ENCODE peak calls at places on chromosome 9, in eight cellular contexts. E is sciatic nerve; J is K562; V is neural progenitor cell; O is natural killer cell treated with Interleukin-12 subunit alpha and Interleukin-12 subunit beta and Interleukin-15 and Interleukin-18, amount 100 ng/mL, for 72 hours; T is T-cell; R is NCI-H2107; Y is stimulated activated naive B cell treated with anti-CD40 and anti-IgM and Interleukin-4, amounts not matched to agents 10 μg/mL and 1 μg/mL and 100 μg/mL, for 72 hours. N is an unnamed sample.

GRCh38 chr9:75378036-75378435 is 289.7 kb downstream of the OSTF1 start:
- DNase-seq in E (peak; percentile 70), J (no peak), V (no peak), O (no peak), T (no peak), R (no peak), Y (no peak), N (peak; percentile 54)

GRCh38 chr9:24939099-24939850 is 393.6 kb upstream of the IZUMO3 start:
- DNase-seq in E (no peak), J (no peak), V (no peak), O (no peak), T (no peak), R (no peak), Y (no peak), N (no peak)

GRCh38 chr9:21077842-21078241 is at the start of gene IFNB1:
- DNase-seq in E (no peak), J (no peak), V (no peak), O (no peak), T (no peak), R (no peak), Y (no peak), N (no peak)

GRCh38 chr9:109913461-109913810 is 133.4 kb downstream of the PALM2AKAP2 start:
- DNase-seq in E (no peak), J (no peak), V (no peak), O (no peak), T (no peak), R (no peak), Y (no peak), N (no peak)

GRCh38 chr9:16728128-16728505 is 142.4 kb downstream of the BNC2 start:
- DNase-seq in E (no peak), J (no peak), V (no peak), O (no peak), T (no peak), R (no peak), Y (no peak), N (no peak)

GRCh38 chr9:113705938-113706519 is 170.1 kb upstream of the ZNF618 start:
- DNase-seq in E (peak; percentile 15), J (no peak), V (no peak), O (no peak), T (no peak), R (no peak), Y (no peak), N (no peak)

GRCh38 chr9:129273136-129273895 is 95.3 kb upstream of the IER5L start:
- DNase-seq in E (peak; percentile 42), J (no peak), V (no peak), O (no peak), T (no peak), R (no peak), Y (no peak), N (peak; percentile 7)

GRCh38 chr9:107827884-107828283 is 338.3 kb upstream of the KLF4 start:
- DNase-seq in E (no peak), J (no peak), V (no peak), O (no peak), T (no peak), R (no peak), Y (no peak), N (no peak)

GRCh38 chr9:123487944-123488343 is 131.9 kb downstream of the CRB2 start:
- DNase-seq in E (no peak), J (no peak), V (peak; percentile 72), O (peak; percentile 38), T (no peak), R (no peak), Y (no peak), N (no peak)

GRCh38 chr9:137390553-137391410 is 32.2 kb downstream of the EXD3 start:
- DNase-seq in E (peak; percentile 58), J (no peak), V (no peak), O (no peak), T (no peak), R (no peak), Y (no peak), N (no peak)

GRCh38 chr9:16526380-16526779 is 344.1 kb downstream of the BNC2 start:
- DNase-seq in E (no peak), J (no peak), V (no peak), O (no peak), T (no peak), R (no peak), Y (no peak), N (no peak)

GRCh38 chr9:84711936-84712335 is 42.4 kb downstream of the NTRK2 start:
- DNase-seq in E (peak; percentile 83), J (no peak), V (no peak), O (no peak), T (no peak), R (no peak), Y (no peak), N (no peak)

GRCh38 chr9:76699966-76700365 is 64.3 kb upstream of the PCA3 start:
- DNase-seq in E (no peak), J (no peak), V (no peak), O (no peak), T (no peak), R (no peak), Y (no peak), N (no peak)

GRCh38 chr9:72856985-72857631 is 95.7 kb downstream of the ALDH1A1 start:
- DNase-seq in E (no peak), J (peak; percentile 71), V (peak; percentile 46), O (no peak), T (no peak), R (no peak), Y (no peak), N (no peak)

GRCh38 chr9:125561497-125562148 is 145.4 kb downstream of the MAPKAP1 start:
- DNase-seq in E (no peak), J (no peak), V (no peak), O (no peak), T (no peak), R (no peak), Y (no peak), N (no peak)

GRCh38 chr9:84932915-84933527 is 263.5 kb downstream of the NTRK2 start:
- DNase-seq in E (no peak), J (no peak), V (no peak), O (no peak), T (no peak), R (no peak), Y (no peak), N (no peak)

GRCh38 chr9:125679597-125680189 is 27.3 kb downstream of the MAPKAP1 start:
- DNase-seq in E (no peak), J (no peak), V (no peak), O (no peak), T (no peak), R (no peak), Y (no peak), N (no peak)

GRCh38 chr9:70418822-70419545 is 4.5 kb upstream of the KLF9 start:
- DNase-seq in E (peak; percentile 95), J (peak; percentile 90), V (peak; percentile 89), O (peak; percentile 93), T (peak; percentile 85), R (peak; percentile 81), Y (peak; percentile 87), N (peak; percentile 98)

GRCh38 chr9:125495137-125496119 is 211.6 kb downstream of the MAPKAP1 start:
- DNase-seq in E (no peak), J (no peak), V (no peak), O (no peak), T (no peak), R (no peak), Y (no peak), N (no peak)

GRCh38 chr9:36831381-36832231 is 202.5 kb downstream of the PAX5 start:
- DNase-seq in E (peak; percentile 32), J (no peak), V (no peak), O (no peak), T (no peak), R (no peak), Y (no peak), N (no peak)

GRCh38 chr9:77901771-77902170 is 129.8 kb downstream of the GNAQ start:
- DNase-seq in E (no peak), J (no peak), V (peak; percentile 11), O (no peak), T (no peak), R (no peak), Y (no peak), N (no peak)

GRCh38 chr9:20394928-20395327 is 227.4 kb downstream of the MLLT3 start:
- DNase-seq in E (no peak), J (no peak), V (peak; percentile 40), O (no peak), T (no peak), R (no peak), Y (no peak), N (no peak)

GRCh38 chr9:34372598-34373011 is 4.1 kb downstream of the MYORG start:
- DNase-seq in E (no peak), J (no peak), V (no peak), O (no peak), T (no peak), R (no peak), Y (no peak), N (no peak)

GRCh38 chr9:131986576-131986975 is 93.1 kb downstream of the MED27 start:
- DNase-seq in E (no peak), J (no peak), V (no peak), O (no peak), T (no peak), R (no peak), Y (no peak), N (no peak)

GRCh38 chr9:138077898-138078540 is 200.4 kb downstream of the CACNA1B start:
- DNase-seq in E (peak; percentile 22), J (no peak), V (no peak), O (no peak), T (no peak), R (no peak), Y (no peak), N (peak; percentile 3)

GRCh38 chr9:10548348-10548747 is 64.5 kb downstream of the PTPRD start:
- DNase-seq in E (no peak), J (no peak), V (no peak), O (no peak), T (no peak), R (no peak), Y (no peak), N (no peak)

GRCh38 chr9:7770102-7770501 is 29.5 kb downstream of the DMAC1 start:
- DNase-seq in E (no peak), J (no peak), V (no peak), O (no peak), T (no peak), R (no peak), Y (no peak), N (no peak)

N was measured in uterus.